ENCODE peak calls at places on chromosomes 11 and 22, in seven cellular contexts. One of them, this sample, is unnamed.
A peak's percentile ranks its signal among the peaks of the same experiment; 100 is the strongest.

GRCh38 chr11:45457649-45458048 is 171.5 kb upstream of the SYT13 start:
- DNase-seq in IMR-90: peak; percentile 79
- DNase-seq in mesendoderm: peak; percentile 71
- DNase-seq in neuronal stem cell: no peak
- DNase-seq in H1: no peak
- DNase-seq in H9: no peak
- DNase-seq in mesenchymal stem cell: peak; percentile 86
- DNase-seq in this sample: peak; percentile 91

GRCh38 chr11:32435152-32435480 is 223 bp downstream of the WT1 start:
- DNase-seq in H9: no peak
- DNase-seq in mesendoderm: no peak
- DNase-seq in mesenchymal stem cell: no peak
- DNase-seq in IMR-90: no peak
- DNase-seq in neuronal stem cell: no peak
- DNase-seq in H1: peak; percentile 62
- DNase-seq in this sample: peak; percentile 14

GRCh38 chr11:111206472-111206871 is 39.1 kb upstream of the POU2AF2 start:
- DNase-seq in H1: no peak
- DNase-seq in neuronal stem cell: no peak
- DNase-seq in mesendoderm: no peak
- DNase-seq in IMR-90: peak; percentile 81
- DNase-seq in mesenchymal stem cell: no peak
- DNase-seq in H9: no peak
- DNase-seq in this sample: no peak

GRCh38 chr11:122983438-122984185 is 2.0 kb upstream of the BSX start:
- DNase-seq in mesendoderm: peak; percentile 7
- DNase-seq in mesenchymal stem cell: no peak
- DNase-seq in H9: peak; percentile 36
- DNase-seq in neuronal stem cell: no peak
- DNase-seq in H1: peak; percentile 54
- DNase-seq in IMR-90: no peak
- DNase-seq in this sample: no peak

GRCh38 chr11:503179-503981 is 3.7 kb downstream of the RNH1 start:
- DNase-seq in mesendoderm: no peak
- DNase-seq in IMR-90: peak; percentile 19
- DNase-seq in H1: no peak
- DNase-seq in neuronal stem cell: no peak
- DNase-seq in mesenchymal stem cell: no peak
- DNase-seq in H9: no peak
- DNase-seq in this sample: peak; percentile 18

GRCh38 chr11:58832246-58832645 is 12.3 kb downstream of the GLYATL2 start:
- DNase-seq in mesenchymal stem cell: no peak
- DNase-seq in neuronal stem cell: no peak
- DNase-seq in H1: no peak
- DNase-seq in IMR-90: no peak
- DNase-seq in mesendoderm: peak; percentile 46
- DNase-seq in H9: no peak
- DNase-seq in this sample: no peak

GRCh38 chr11:72223615-72224586 is 666 bp upstream of the INPPL1 start:
- DNase-seq in neuronal stem cell: no peak
- DNase-seq in H9: peak; percentile 71
- DNase-seq in IMR-90: peak; percentile 56
- DNase-seq in H1: peak; percentile 79
- DNase-seq in mesenchymal stem cell: peak; percentile 78
- DNase-seq in mesendoderm: peak; percentile 79
- DNase-seq in this sample: no peak

GRCh38 chr11:47047972-47048371 is 111.4 kb downstream of the CSTPP1 start:
- DNase-seq in mesendoderm: no peak
- DNase-seq in H1: no peak
- DNase-seq in neuronal stem cell: no peak
- DNase-seq in mesenchymal stem cell: no peak
- DNase-seq in H9: no peak
- DNase-seq in IMR-90: no peak
- DNase-seq in this sample: no peak

GRCh38 chr11:61860054-61860903 is 31.1 kb downstream of the FADS3 start:
- DNase-seq in H1: no peak
- DNase-seq in neuronal stem cell: no peak
- DNase-seq in IMR-90: no peak
- DNase-seq in mesendoderm: no peak
- DNase-seq in H9: no peak
- DNase-seq in mesenchymal stem cell: no peak
- DNase-seq in this sample: no peak

GRCh38 chr22:30027169-30027568 is 53.1 kb upstream of the HORMAD2 start:
- DNase-seq in H1: no peak
- DNase-seq in neuronal stem cell: no peak
- DNase-seq in H9: no peak
- DNase-seq in IMR-90: no peak
- DNase-seq in mesendoderm: no peak
- DNase-seq in mesenchymal stem cell: no peak
- DNase-seq in this sample: no peak

GRCh38 chr11:1747753-1748466 is 2.5 kb downstream of the IFITM10 start:
- DNase-seq in mesenchymal stem cell: no peak
- DNase-seq in mesendoderm: no peak
- DNase-seq in H1: no peak
- DNase-seq in H9: no peak
- DNase-seq in IMR-90: no peak
- DNase-seq in neuronal stem cell: no peak
- DNase-seq in this sample: no peak

GRCh38 chr11:73415854-73416615 is 39.8 kb downstream of the RELT start:
- DNase-seq in H1: no peak
- DNase-seq in IMR-90: peak; percentile 55
- DNase-seq in neuronal stem cell: no peak
- DNase-seq in mesendoderm: no peak
- DNase-seq in H9: no peak
- DNase-seq in mesenchymal stem cell: no peak
- DNase-seq in this sample: no peak

GRCh38 chr11:34029176-34029575 is 22.4 kb upstream of the CAPRIN1 start:
- DNase-seq in H9: no peak
- DNase-seq in mesendoderm: no peak
- DNase-seq in IMR-90: no peak
- DNase-seq in neuronal stem cell: no peak
- DNase-seq in mesenchymal stem cell: no peak
- DNase-seq in H1: no peak
- DNase-seq in this sample: no peak

GRCh38 chr22:44020981-44021380 is 3.1 kb upstream of the PARVB start:
- DNase-seq in IMR-90: peak; percentile 67
- DNase-seq in neuronal stem cell: no peak
- DNase-seq in H1: no peak
- DNase-seq in H9: no peak
- DNase-seq in mesendoderm: no peak
- DNase-seq in mesenchymal stem cell: no peak
- DNase-seq in this sample: no peak

GRCh38 chr11:13680501-13681264 is 12.2 kb downstream of the FAR1 start:
- DNase-seq in mesendoderm: no peak
- DNase-seq in neuronal stem cell: no peak
- DNase-seq in IMR-90: no peak
- DNase-seq in H9: no peak
- DNase-seq in mesenchymal stem cell: no peak
- DNase-seq in H1: no peak
- DNase-seq in this sample: no peak

GRCh38 chr11:34128824-34129223 is 23.4 kb downstream of the NAT10 start:
- DNase-seq in neuronal stem cell: no peak
- DNase-seq in H9: no peak
- DNase-seq in mesenchymal stem cell: no peak
- DNase-seq in mesendoderm: no peak
- DNase-seq in IMR-90: no peak
- DNase-seq in H1: no peak
- DNase-seq in this sample: no peak

GRCh38 chr11:133906746-133907145 is 50.0 kb downstream of the IGSF9B start:
- DNase-seq in IMR-90: no peak
- DNase-seq in neuronal stem cell: no peak
- DNase-seq in mesenchymal stem cell: no peak
- DNase-seq in mesendoderm: no peak
- DNase-seq in H1: no peak
- DNase-seq in H9: no peak
- DNase-seq in this sample: no peak

GRCh38 chr11:45900916-45901617 is 6.0 kb downstream of the FREY1 start:
- DNase-seq in mesenchymal stem cell: no peak
- DNase-seq in H9: no peak
- DNase-seq in neuronal stem cell: no peak
- DNase-seq in H1: no peak
- DNase-seq in mesendoderm: no peak
- DNase-seq in IMR-90: no peak
- DNase-seq in this sample: no peak

GRCh38 chr11:2329551-2329950 is 27.7 kb downstream of the TSPAN32 start:
- DNase-seq in H9: no peak
- DNase-seq in neuronal stem cell: no peak
- DNase-seq in IMR-90: no peak
- DNase-seq in mesenchymal stem cell: no peak
- DNase-seq in H1: no peak
- DNase-seq in mesendoderm: no peak
- DNase-seq in this sample: no peak

GRCh38 chr11:102630598-102631448 is 5.7 kb upstream of the MMP20 start:
- DNase-seq in IMR-90: no peak
- DNase-seq in mesenchymal stem cell: peak; percentile 19
- DNase-seq in H9: no peak
- DNase-seq in neuronal stem cell: no peak
- DNase-seq in H1: no peak
- DNase-seq in mesendoderm: no peak
- DNase-seq in this sample: no peak

GRCh38 chr11:113447621-113448310 is 27.4 kb downstream of the DRD2 start:
- DNase-seq in mesenchymal stem cell: peak; percentile 71
- DNase-seq in H1: no peak
- DNase-seq in IMR-90: peak; percentile 40
- DNase-seq in mesendoderm: no peak
- DNase-seq in neuronal stem cell: no peak
- DNase-seq in H9: no peak
- DNase-seq in this sample: no peak

GRCh38 chr22:29375436-29376076 is 12.8 kb downstream of the AP1B1 start:
- DNase-seq in IMR-90: peak; percentile 19
- DNase-seq in H1: no peak
- DNase-seq in H9: no peak
- DNase-seq in mesendoderm: peak; percentile 51
- DNase-seq in neuronal stem cell: no peak
- DNase-seq in mesenchymal stem cell: peak; percentile 24
- DNase-seq in this sample: no peak

GRCh38 chr11:117089685-117090084 is 8.5 kb downstream of the SIK3 start:
- DNase-seq in mesendoderm: no peak
- DNase-seq in H9: no peak
- DNase-seq in H1: no peak
- DNase-seq in IMR-90: no peak
- DNase-seq in mesenchymal stem cell: no peak
- DNase-seq in neuronal stem cell: no peak
- DNase-seq in this sample: peak; percentile 94

GRCh38 chr11:128695539-128696221 is 1.8 kb downstream of the FLI1 start:
- DNase-seq in IMR-90: no peak
- DNase-seq in neuronal stem cell: no peak
- DNase-seq in mesenchymal stem cell: peak; percentile 62
- DNase-seq in H1: no peak
- DNase-seq in mesendoderm: no peak
- DNase-seq in H9: no peak
- DNase-seq in this sample: peak; percentile 19

GRCh38 chr11:128458316-128458715 is 129.0 kb downstream of the ETS1 start:
- DNase-seq in mesenchymal stem cell: peak; percentile 87
- DNase-seq in IMR-90: peak; percentile 97
- DNase-seq in H9: no peak
- DNase-seq in mesendoderm: no peak
- DNase-seq in H1: no peak
- DNase-seq in neuronal stem cell: no peak
- DNase-seq in this sample: peak; percentile 23

DNA sequence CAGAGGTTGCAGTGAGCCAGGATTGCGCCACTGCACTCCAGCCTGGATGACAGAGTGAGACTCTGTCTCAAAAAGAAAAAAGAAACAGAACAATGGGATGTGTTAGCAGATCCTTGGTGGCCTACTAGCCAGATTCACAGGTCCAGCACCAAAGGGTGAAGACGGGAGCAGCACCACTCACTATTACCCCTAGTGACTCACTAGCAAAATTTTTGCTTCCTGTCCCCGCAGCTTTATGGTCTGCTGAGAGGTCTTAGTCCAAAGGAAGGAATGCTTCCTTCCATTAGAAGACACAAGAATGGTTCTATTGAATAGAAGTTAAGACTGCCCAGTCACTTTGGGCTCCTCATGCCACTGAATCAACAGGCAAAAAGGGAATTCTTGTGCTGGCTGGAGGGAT is 35.9 kb upstream of the NUP50 start:
- DNase-seq in H9: no peak
- DNase-seq in IMR-90: peak; percentile 75
- DNase-seq in mesenchymal stem cell: peak; percentile 66
- DNase-seq in mesendoderm: no peak
- DNase-seq in neuronal stem cell: no peak
- DNase-seq in H1: no peak
- DNase-seq in this sample: no peak
- H2BK120ac ChIP-seq in H9: no peak overlapping the region
- H2BK120ac ChIP-seq in IMR-90: peak overlapping the region; percentile 77
- H2BK120ac ChIP-seq in mesenchymal stem cell: no peak overlapping the region
- H2BK120ac ChIP-seq in mesendoderm: no peak overlapping the region
- H2BK120ac ChIP-seq in neuronal stem cell: no peak overlapping the region
- H2BK120ac ChIP-seq in H1: no peak overlapping the region
- H2BK120ac ChIP-seq in this sample: no peak overlapping the region

GRCh38 chr11:60785806-60786361 is 751 bp downstream of the MS4A10 start:
- DNase-seq in H1: no peak
- DNase-seq in H9: no peak
- DNase-seq in mesenchymal stem cell: peak; percentile 33
- DNase-seq in neuronal stem cell: no peak
- DNase-seq in IMR-90: peak; percentile 57
- DNase-seq in mesendoderm: no peak
- DNase-seq in this sample: no peak

GRCh38 chr11:60782393-60783140 is 2.6 kb upstream of the MS4A10 start:
- DNase-seq in mesenchymal stem cell: no peak
- DNase-seq in H1: no peak
- DNase-seq in neuronal stem cell: no peak
- DNase-seq in mesendoderm: no peak
- DNase-seq in H9: no peak
- DNase-seq in IMR-90: no peak
- DNase-seq in this sample: no peak

GRCh38 chr11:60785136-60785535 is at the start of gene MS4A10:
- DNase-seq in H1: no peak
- DNase-seq in mesendoderm: no peak
- DNase-seq in H9: no peak
- DNase-seq in IMR-90: no peak
- DNase-seq in mesenchymal stem cell: no peak
- DNase-seq in neuronal stem cell: no peak
- DNase-seq in this sample: no peak

GRCh38 chr11:60783141-60783484 is 2.0 kb upstream of the MS4A10 start:
- DNase-seq in H9: no peak
- DNase-seq in H1: no peak
- DNase-seq in mesendoderm: no peak
- DNase-seq in neuronal stem cell: no peak
- DNase-seq in IMR-90: no peak
- DNase-seq in mesenchymal stem cell: no peak
- DNase-seq in this sample: no peak

GRCh38 chr11:60783911-60784310 is 1.2 kb upstream of the MS4A10 start:
- DNase-seq in mesendoderm: no peak
- DNase-seq in mesenchymal stem cell: no peak
- DNase-seq in H1: no peak
- DNase-seq in IMR-90: no peak
- DNase-seq in H9: no peak
- DNase-seq in neuronal stem cell: no peak
- DNase-seq in this sample: no peak
- H2BK120ac ChIP-seq in mesendoderm: no peak overlapping the region
- H2BK120ac ChIP-seq in mesenchymal stem cell: no peak overlapping the region
- H2BK120ac ChIP-seq in H1: no peak overlapping the region
- H2BK120ac ChIP-seq in IMR-90: no peak overlapping the region
- H2BK120ac ChIP-seq in H9: no peak overlapping the region
- H2BK120ac ChIP-seq in neuronal stem cell: no peak overlapping the region
- H2BK120ac ChIP-seq in this sample: no peak overlapping the region

GRCh38 chr11:66220566-66220935 is 47.9 kb upstream of the RAB1B start:
- DNase-seq in IMR-90: no peak
- DNase-seq in mesendoderm: no peak
- DNase-seq in H1: no peak
- DNase-seq in H9: no peak
- DNase-seq in neuronal stem cell: no peak
- DNase-seq in mesenchymal stem cell: no peak
- DNase-seq in this sample: no peak
- H2BK120ac ChIP-seq in IMR-90: no peak overlapping the region
- H2BK120ac ChIP-seq in mesendoderm: no peak overlapping the region
- H2BK120ac ChIP-seq in H1: no peak overlapping the region
- H2BK120ac ChIP-seq in H9: no peak overlapping the region
- H2BK120ac ChIP-seq in neuronal stem cell: no peak overlapping the region
- H2BK120ac ChIP-seq in mesenchymal stem cell: no peak overlapping the region
- H2BK120ac ChIP-seq in this sample: no peak overlapping the region

GRCh38 chr11:119420631-119421030 is 2.3 kb downstream of the THY1 start:
- DNase-seq in IMR-90: no peak
- DNase-seq in H9: no peak
- DNase-seq in H1: no peak
- DNase-seq in mesenchymal stem cell: no peak
- DNase-seq in mesendoderm: no peak
- DNase-seq in neuronal stem cell: no peak
- DNase-seq in this sample: no peak
- H2BK120ac ChIP-seq in IMR-90: peak overlapping the region; percentile 51
- H2BK120ac ChIP-seq in H9: no peak overlapping the region
- H2BK120ac ChIP-seq in H1: peak overlapping the region; percentile 91
- H2BK120ac ChIP-seq in mesenchymal stem cell: no peak overlapping the region
- H2BK120ac ChIP-seq in mesendoderm: no peak overlapping the region
- H2BK120ac ChIP-seq in neuronal stem cell: no peak overlapping the region
- H2BK120ac ChIP-seq in this sample: no peak overlapping the region

This sample was measured in trophoblast cell.